ENCODE peak calls at places on chromosomes 16 and 17, in nine cellular contexts. L, V, D, C, Z, Y, O, P and N are unnamed samples.

GRCh38 chr17:70307430-70307829 is 138.1 kb downstream of the KCNJ2 start:
- DNase-seq in L (peak), O (no peak), D (no peak), V (no peak), Z (peak), C (no peak), Y (no peak), P (no peak), N (no peak)

GRCh38 chr17:78437508-78438169 is 59.2 kb downstream of the PGS1 start:
- DNase-seq in C (no peak), Z (no peak), V (no peak), D (no peak), P (no peak), L (no peak), O (no peak), Y (no peak), N (no peak)

GRCh38 chr16:30028438-30029093 is 2.5 kb downstream of the TLCD3B start:
- DNase-seq in C (no peak), Z (no peak), L (peak), P (no peak), O (no peak), Y (no peak), V (no peak), D (no peak), N (no peak)

GRCh38 chr17:73989671-73990070 is 213.8 kb upstream of the RPL38 start:
- DNase-seq in V (no peak), O (no peak), Y (no peak), Z (no peak), L (no peak), D (no peak), C (no peak), P (no peak), N (no peak)

GRCh38 chr16:84553873-84554399 is 49.5 kb upstream of the MEAK7 start:
- DNase-seq in Z (no peak), D (no peak), V (no peak), O (no peak), L (no peak), Y (no peak), P (no peak), C (no peak), N (no peak)

GRCh38 chr16:75471723-75472634 is 7.5 kb upstream of the TMEM170A start:
- DNase-seq in V (peak), O (peak), Z (peak), P (no peak), L (peak), C (peak), D (peak), Y (peak), N (peak)

GRCh38 chr17:8041249-8041928 is 2.5 kb downstream of the ALOX15B start:
- DNase-seq in V (peak), O (peak), Z (peak), L (peak), C (peak), D (peak), P (no peak), Y (peak), N (no peak)

GRCh38 chr17:43840814-43841213 is 6.2 kb upstream of the CD300LG start:
- DNase-seq in Y (no peak), O (no peak), C (no peak), V (peak), L (no peak), D (no peak), Z (no peak), P (no peak), N (no peak)

GRCh38 chr17:72445055-72445991 is 324.5 kb downstream of the SOX9 start:
- DNase-seq in P (no peak), D (no peak), V (no peak), C (no peak), O (no peak), Y (no peak), Z (no peak), L (no peak), N (no peak)

GRCh38 chr17:2093349-2093748 is 38.4 kb downstream of the HIC1 start:
- DNase-seq in L (no peak), D (peak), Y (no peak), Z (no peak), C (no peak), V (no peak), O (no peak), P (no peak), N (no peak)